ENCODE peak calls at places on chromosome 2, in eight cellular contexts. Q is left ventricle myocardium inferior, G is heart right ventricle, N is transverse colon, K is MM.1S, X is cardiac fibroblast, S is fibroblast of villous mesenchyme, B is body of pancreas. V is an unnamed sample.

GRCh38 chr2:234596696-234597575 is 100.1 kb upstream of the ARL4C start:
- DNase-seq in G (no peak), S (no peak), Q (no peak), B (no peak), X (no peak), K (no peak), N (no peak), V (no peak)

GRCh38 chr2:11687736-11688135 is 17.7 kb upstream of the NTSR2 start:
- DNase-seq in S (no peak), N (no peak), X (no peak), G (no peak), Q (no peak), K (no peak), B (no peak), V (no peak)

GRCh38 chr2:237449193-237449797 is 35.3 kb upstream of the COL6A3 start:
- DNase-seq in B (peak; percentile 46), Q (peak; percentile 72), N (no peak), S (no peak), K (no peak), X (peak; percentile 60), G (peak; percentile 63), V (no peak)

GRCh38 chr2:238260879-238261278 is 21.0 kb upstream of the HES6 start:
- DNase-seq in X (no peak), B (no peak), G (no peak), N (no peak), S (no peak), Q (no peak), K (no peak), V (no peak)

GRCh38 chr2:733001-733400 is 55.8 kb upstream of the TMEM18 start:
- DNase-seq in S (no peak), G (no peak), K (no peak), B (no peak), X (no peak), N (no peak), Q (no peak), V (no peak)

GRCh38 chr2:157839162-157839801 is 36.8 kb downstream of the ACVR1 start:
- DNase-seq in N (no peak), B (no peak), X (peak; percentile 52), S (peak; percentile 69), Q (no peak), K (no peak), G (no peak), V (peak; percentile 15)

GRCh38 chr2:239912938-239913631 is 112.1 kb downstream of the NDUFA10 start:
- DNase-seq in S (no peak), Q (no peak), B (no peak), X (no peak), K (no peak), G (peak; percentile 1), N (no peak), V (no peak)

GRCh38 chr2:185221-185620 is 78.6 kb downstream of the SH3YL1 start:
- DNase-seq in N (no peak), B (no peak), Q (no peak), K (no peak), S (no peak), X (no peak), G (no peak), V (peak; percentile 78)

GRCh38 chr2:21042958-21043743 is 722 bp downstream of the APOB start:
- DNase-seq in K (peak; percentile 49), S (peak; percentile 59), N (peak; percentile 62), X (peak; percentile 62), Q (peak; percentile 71), B (peak; percentile 52), G (peak; percentile 51), V (peak; percentile 22)

GRCh38 chr2:23859983-23860382 is 66.9 kb downstream of the ATAD2B start:
- DNase-seq in S (peak; percentile 38), Q (no peak), X (peak; percentile 56), B (no peak), K (no peak), G (no peak), N (no peak), V (peak; percentile 1)

GRCh38 chr2:186592137-186592875 is 2.5 kb downstream of the ITGAV start:
- DNase-seq in X (no peak), S (no peak), B (no peak), N (no peak), G (no peak), K (no peak), Q (no peak), V (peak; percentile 75)

GRCh38 chr2:9249036-9249800 is 42.6 kb downstream of the ASAP2 start:
- DNase-seq in B (no peak), Q (no peak), G (no peak), N (peak; percentile 52), X (peak; percentile 87), S (peak; percentile 75), K (no peak), V (peak; percentile 92)

GRCh38 chr2:222167762-222168161 is 131.0 kb downstream of the PAX3 start:
- DNase-seq in S (no peak), K (no peak), Q (no peak), N (no peak), G (no peak), X (no peak), B (no peak), V (no peak)

GRCh38 chr2:18740428-18740827 is 151.1 kb upstream of the NT5C1B start:
- DNase-seq in G (peak; percentile 16), X (peak; percentile 54), S (peak; percentile 95), N (no peak), B (no peak), K (no peak), Q (peak; percentile 74), V (no peak)

DNA sequence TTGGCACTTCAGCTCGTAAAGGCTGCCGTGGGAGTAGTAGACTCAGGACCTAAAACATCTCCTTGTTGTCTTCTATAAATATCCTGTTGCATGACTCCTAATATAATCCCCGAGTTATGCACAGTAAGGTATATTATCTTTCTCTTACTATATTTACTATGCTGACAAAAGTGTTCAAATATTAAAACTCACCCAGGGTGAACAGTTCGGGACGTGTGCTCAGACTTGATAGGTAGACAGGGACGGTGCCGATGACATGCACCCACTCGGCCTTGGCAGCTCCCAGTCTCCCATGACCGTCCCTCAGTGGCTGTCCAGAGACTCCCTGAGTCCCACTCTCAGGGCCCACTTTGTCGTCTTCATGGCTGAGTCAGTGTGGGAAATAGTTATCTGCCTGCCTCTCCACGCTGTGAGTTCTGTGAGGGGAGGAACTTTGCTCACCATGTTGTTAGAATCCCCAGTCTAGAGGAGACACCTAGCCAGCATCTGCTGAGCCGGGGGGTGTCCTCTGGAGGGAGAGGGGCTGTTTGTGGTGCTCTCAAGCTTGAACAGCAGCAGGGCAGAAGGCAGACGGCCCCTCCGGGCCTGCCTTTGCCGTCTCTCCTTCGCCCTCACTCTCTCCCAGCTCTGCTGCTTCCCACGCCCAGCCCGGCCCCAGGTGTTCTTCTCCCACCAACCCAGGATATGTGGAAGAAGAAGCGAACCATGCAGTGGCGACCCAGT is 75.0 kb downstream of the DGKD start:
- DNase-seq in N (no peak), K (no peak), Q (no peak), X (no peak), G (no peak), S (peak; percentile 28), B (no peak), V (no peak)
- H3K4me3 ChIP-seq in N (no peak overlapping the region), K (no peak overlapping the region), Q (peak overlapping the region; percentile 11), X (no peak overlapping the region), G (no peak overlapping the region), S (no peak overlapping the region), B (no peak overlapping the region), V (no peak overlapping the region)

GRCh38 chr2:84373391-84373790 is 85.7 kb downstream of the SUCLG1 start:
- DNase-seq in X (no peak), B (no peak), G (no peak), Q (no peak), S (no peak), N (no peak), K (no peak), V (no peak)
- TF ChIP-seq CTCF in X (no peak), B (no peak), G (no peak), Q (no peak), S (no peak), N (no peak), K (no peak), V (no peak)

GRCh38 chr2:207206001-207206400 is 40.3 kb upstream of the KLF7 start:
- DNase-seq in K (no peak), X (no peak), G (no peak), B (no peak), N (no peak), Q (no peak), S (no peak), V (no peak)
- H3K4me3 ChIP-seq in K (no peak overlapping the region), X (no peak overlapping the region), G (no peak overlapping the region), B (no peak overlapping the region), N (no peak overlapping the region), Q (no peak overlapping the region), S (no peak overlapping the region), V (no peak overlapping the region)

DNA sequence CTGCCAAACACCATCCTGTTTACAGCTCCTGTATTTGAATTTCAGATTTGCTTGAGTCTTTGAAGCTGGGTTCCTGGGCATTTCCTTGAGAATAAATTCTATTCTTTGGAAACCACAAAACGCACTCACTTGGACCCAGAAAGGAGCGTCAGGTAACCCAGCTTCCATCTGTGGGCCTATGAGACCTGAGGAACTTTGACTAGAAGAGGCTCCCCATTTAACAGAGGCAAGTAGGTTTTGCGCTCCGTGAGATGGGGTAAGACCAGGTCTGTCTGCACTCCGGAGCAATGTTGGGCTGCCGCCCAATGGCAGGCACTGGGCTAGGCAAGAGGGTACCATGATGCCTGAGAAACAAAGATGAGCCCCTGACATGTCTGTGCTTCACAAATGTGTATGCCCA is 1.9 kb downstream of the EDAR start:
- DNase-seq in G (no peak), N (no peak), B (no peak), K (no peak), S (no peak), X (no peak), Q (no peak), V (no peak)
- TF ChIP-seq CTCF in G (no peak), N (no peak), B (no peak), K (no peak), S (no peak), X (no peak), Q (no peak), V (peak; percentile 27)

GRCh38 chr2:73998451-73998850 is 13.7 kb downstream of the TET3 start:
- DNase-seq in K (no peak), S (no peak), X (no peak), G (no peak), B (no peak), N (no peak), Q (no peak), V (no peak)
- H3K4me3 ChIP-seq in K (no peak overlapping the region), S (no peak overlapping the region), X (no peak overlapping the region), G (no peak overlapping the region), B (no peak overlapping the region), N (no peak overlapping the region), Q (no peak overlapping the region), V (no peak overlapping the region)

DNA sequence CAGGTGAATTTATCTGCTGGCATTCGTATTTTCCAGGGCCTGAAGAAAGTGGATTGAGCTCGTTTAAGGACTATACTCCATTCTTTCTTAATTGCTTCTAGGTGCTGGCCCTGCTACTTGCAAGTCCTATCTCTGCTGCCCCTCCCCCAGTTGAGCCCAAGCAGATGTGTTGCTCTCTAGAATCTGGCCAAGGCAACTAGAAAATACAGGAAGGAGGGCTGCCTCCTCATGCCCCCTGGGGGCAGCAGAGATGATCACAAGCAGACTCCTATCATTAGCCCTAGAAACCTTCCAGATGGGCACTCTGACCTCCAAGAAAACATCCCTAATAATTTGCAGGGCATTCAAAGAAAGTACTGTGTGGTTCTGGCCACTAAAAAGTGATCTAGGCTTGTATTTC is 72.5 kb upstream of the CYP26B1 start:
- DNase-seq in K (no peak), X (no peak), N (no peak), B (no peak), Q (no peak), G (no peak), S (peak; percentile 46), V (no peak)
- TF ChIP-seq CTCF in K (peak; percentile 14), X (peak; percentile 13), N (no peak), B (no peak), Q (peak; percentile 19), G (no peak), S (peak; percentile 44), V (peak; percentile 8)

V was measured in bronchial epithelial cell.